ENCODE peak calls at places on chromosome 6, in seven cellular contexts. V, S, Q, N, P, D and J are unnamed samples.

GRCh38 chr6:26363882-26364825 is 844 bp upstream of the BTN3A2 start:
- DNase-seq in V (peak), D (peak), N (no peak), Q (no peak), S (no peak), P (no peak), J (no peak)

GRCh38 chr6:29763491-29764289 is 40.5 kb downstream of the HLA-F start:
- DNase-seq in P (no peak), S (peak), D (peak), N (no peak), Q (no peak), V (no peak), J (no peak)

GRCh38 chr6:90406142-90406794 is 109.6 kb upstream of the BACH2 start:
- DNase-seq in N (no peak), V (no peak), D (peak), S (peak), Q (no peak), P (no peak), J (no peak)

GRCh38 chr6:136742125-136742524 is 50.2 kb downstream of the MAP3K5 start:
- DNase-seq in Q (no peak), P (no peak), S (no peak), N (no peak), V (no peak), D (no peak), J (no peak)

GRCh38 chr6:1316482-1317220 is 4.8 kb downstream of the FOXQ1 start:
- DNase-seq in N (no peak), S (no peak), V (no peak), D (peak), P (no peak), Q (no peak), J (no peak)

GRCh38 chr6:47349931-47350330 is 40.2 kb upstream of the TNFRSF21 start:
- DNase-seq in N (no peak), P (no peak), D (no peak), S (no peak), Q (no peak), V (no peak), J (no peak)

GRCh38 chr6:170265655-170266054 is 25.2 kb downstream of the DLL1 start:
- DNase-seq in V (no peak), S (no peak), P (no peak), D (no peak), Q (peak), N (peak), J (peak)

GRCh38 chr6:7899046-7899888 is 11.3 kb downstream of the TXNDC5 start:
- DNase-seq in D (no peak), V (no peak), P (no peak), N (no peak), Q (no peak), S (no peak), J (peak)

GRCh38 chr6:3324262-3324942 is 65.7 kb downstream of the PSMG4 start:
- DNase-seq in Q (no peak), P (no peak), S (peak), N (no peak), V (no peak), D (peak), J (no peak)

GRCh38 chr6:144066745-144067484 is 28.5 kb downstream of the SF3B5 start:
- DNase-seq in Q (no peak), N (no peak), P (no peak), D (no peak), S (no peak), V (no peak), J (no peak)

GRCh38 chr6:67642582-67642981 is 992.5 kb upstream of the ADGRB3 start:
- DNase-seq in P (no peak), Q (no peak), V (no peak), N (no peak), S (no peak), D (no peak), J (no peak)

GRCh38 chr6:144893737-144894151 is 608.6 kb downstream of the UTRN start:
- DNase-seq in N (no peak), P (no peak), V (no peak), Q (no peak), D (no peak), S (peak), J (no peak)

GRCh38 chr6:12047304-12047703 is 35.2 kb downstream of the HIVEP1 start:
- DNase-seq in S (no peak), V (no peak), D (no peak), Q (no peak), N (no peak), P (no peak), J (no peak)

GRCh38 chr6:34891296-34891695 is 2.2 kb downstream of the ANKS1A start:
- DNase-seq in S (no peak), N (no peak), D (no peak), V (no peak), Q (no peak), P (no peak), J (no peak)

GRCh38 chr6:17923401-17923863 is 64.0 kb downstream of the KIF13A start:
- DNase-seq in D (peak), S (peak), Q (no peak), P (no peak), N (no peak), V (no peak), J (no peak)
- H3K27ac ChIP-seq in D (peak), S (peak), Q (no peak), P (no peak), N (peak), V (no peak), J (no peak)

GRCh38 chr6:44228031-44228430 is 4.6 kb downstream of the SLC29A1 start:
- DNase-seq in D (no peak), Q (no peak), V (no peak), P (no peak), N (no peak), S (no peak), J (no peak)

GRCh38 chr6:44229376-44230033 is 6.1 kb downstream of the SLC29A1 start:
- DNase-seq in P (no peak), N (no peak), V (no peak), D (no peak), S (no peak), Q (no peak), J (no peak)

GRCh38 chr6:44230034-44230675 is 6.8 kb downstream of the SLC29A1 start:
- DNase-seq in N (peak), Q (peak), V (no peak), P (no peak), S (no peak), D (no peak), J (no peak)

GRCh38 chr6:44228433-44228832 is 5.0 kb downstream of the SLC29A1 start:
- DNase-seq in N (no peak), V (no peak), Q (no peak), P (no peak), D (no peak), S (no peak), J (no peak)

DNA sequence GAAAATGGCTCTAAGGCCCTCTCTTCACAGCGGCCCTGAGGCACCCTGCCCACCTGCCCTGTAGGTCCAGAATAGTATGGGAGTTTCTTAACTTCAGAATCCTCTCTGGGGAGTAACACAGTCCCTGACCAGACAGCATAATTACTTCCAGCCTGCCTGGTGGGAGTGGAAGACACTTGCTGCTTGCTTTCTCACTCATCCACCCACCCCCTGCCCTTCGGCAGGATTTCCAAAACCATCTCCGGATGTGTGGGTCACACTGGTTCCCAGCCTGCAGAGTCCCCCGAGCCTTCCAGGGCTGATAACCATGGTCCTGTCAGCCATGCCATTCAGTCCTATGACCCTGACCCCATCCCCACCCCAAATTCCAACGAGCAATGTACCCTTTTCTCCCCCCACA is 5.4 kb downstream of the SLC29A1 start:
- DNase-seq in Q (no peak), D (peak), V (no peak), P (no peak), S (no peak), N (no peak), J (no peak)
- H3K27ac ChIP-seq in Q (no peak), D (no peak), V (no peak), P (no peak), S (no peak), N (no peak), J (no peak)

GRCh38 chr6:169026175-169026574 is 227.5 kb downstream of the THBS2 start:
- DNase-seq in D (no peak), Q (no peak), P (no peak), N (no peak), V (no peak), S (no peak), J (no peak)

GRCh38 chr6:169023161-169023874 is 230.3 kb downstream of the THBS2 start:
- DNase-seq in S (no peak), P (no peak), Q (no peak), D (no peak), N (no peak), V (no peak), J (no peak)

GRCh38 chr6:169020821-169021220 is 232.8 kb downstream of the THBS2 start:
- DNase-seq in V (no peak), Q (no peak), N (no peak), P (no peak), S (no peak), D (no peak), J (no peak)

GRCh38 chr6:169022079-169022478 is 231.6 kb downstream of the THBS2 start:
- DNase-seq in Q (no peak), D (no peak), P (no peak), N (no peak), V (no peak), S (no peak), J (no peak)

DNA sequence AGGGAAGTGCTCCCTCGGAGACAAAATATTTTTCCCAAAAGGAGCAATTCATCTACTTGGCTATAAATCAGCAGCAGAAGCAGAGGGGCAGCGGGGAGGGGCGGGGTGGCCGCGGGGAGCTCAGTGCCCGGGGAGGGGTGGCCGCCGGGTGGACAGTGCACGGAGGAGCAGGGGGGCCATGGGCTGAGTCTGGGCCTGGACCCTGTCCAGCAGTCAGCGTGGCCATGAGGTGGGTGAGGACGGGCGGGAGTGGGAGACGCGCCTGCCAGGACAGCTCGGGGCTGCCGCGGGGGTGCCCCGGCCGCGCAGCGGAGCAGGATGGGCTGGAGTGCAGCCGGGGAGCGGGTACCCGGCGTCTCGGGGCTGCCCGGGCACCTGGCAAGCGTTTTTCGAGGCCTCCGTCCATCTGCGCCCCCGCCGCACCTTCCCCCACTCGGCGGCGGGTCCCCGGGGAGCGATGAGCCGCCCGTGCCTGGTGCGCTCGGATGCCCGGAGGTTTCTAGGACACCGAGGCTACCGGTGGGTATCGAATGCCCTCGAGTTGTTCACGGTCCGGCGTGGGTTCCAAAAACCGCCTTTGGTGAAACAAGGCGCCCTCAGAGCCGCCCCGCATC is 229.5 kb downstream of the THBS2 start:
- DNase-seq in Q (no peak), N (no peak), P (no peak), S (no peak), D (no peak), V (no peak), J (no peak)
- H3K27ac ChIP-seq in Q (no peak), N (no peak), P (no peak), S (no peak), D (no peak), V (no peak), J (no peak)

DNA sequence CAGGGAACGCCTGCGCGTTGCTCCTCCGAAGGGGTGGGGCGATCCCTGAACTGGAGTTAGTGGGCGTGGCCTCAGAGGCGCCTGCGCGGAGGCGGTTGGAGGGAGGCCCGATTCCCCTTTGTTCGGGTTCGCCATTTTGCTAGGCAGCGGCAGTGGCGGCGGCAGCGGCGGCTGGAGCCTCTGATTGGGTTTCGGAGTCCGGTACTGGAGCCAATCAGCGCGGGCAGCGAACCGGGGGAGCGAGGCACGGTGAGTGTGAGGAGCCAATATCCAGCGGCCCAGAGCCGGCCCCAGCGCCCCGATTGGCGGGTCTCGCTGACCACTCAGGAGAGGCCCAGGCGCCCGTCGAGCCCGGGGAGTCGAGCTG is at the start of gene NFYA:
- DNase-seq in N (peak), V (peak), D (no peak), P (no peak), S (peak), Q (peak), J (peak)
- H3K27ac ChIP-seq in N (peak), V (peak), D (peak), P (peak), S (peak), Q (peak), J (peak)

GRCh38 chr6:110331816-110332215 is 26.3 kb downstream of the METTL24 start:
- DNase-seq in D (peak), N (no peak), P (no peak), Q (no peak), S (no peak), V (no peak), J (no peak)

GRCh38 chr6:110329348-110329728 is 28.8 kb downstream of the METTL24 start:
- DNase-seq in S (no peak), D (peak), P (no peak), V (no peak), N (no peak), Q (peak), J (no peak)

GRCh38 chr6:110329729-110330436 is 28.3 kb downstream of the METTL24 start:
- DNase-seq in D (peak), V (no peak), P (no peak), S (peak), N (no peak), Q (no peak), J (no peak)

GRCh38 chr6:110332281-110332680 is 25.9 kb downstream of the METTL24 start:
- DNase-seq in V (no peak), S (no peak), P (no peak), D (no peak), N (no peak), Q (no peak), J (no peak)

GRCh38 chr6:110331383-110331782 is 26.8 kb downstream of the METTL24 start:
- DNase-seq in N (no peak), D (no peak), V (no peak), S (no peak), Q (no peak), P (no peak), J (no peak)
- H3K27ac ChIP-seq in N (no peak), D (no peak), V (no peak), S (no peak), Q (no peak), P (no peak), J (no peak)

GRCh38 chr6:17429381-17430061 is 36.1 kb downstream of the CAP2 start:
- DNase-seq in N (no peak), D (peak), S (peak), V (no peak), P (no peak), Q (no peak), J (no peak)
- H3K27ac ChIP-seq in N (no peak), D (no peak), S (peak), V (no peak), P (no peak), Q (no peak), J (no peak)

DNA sequence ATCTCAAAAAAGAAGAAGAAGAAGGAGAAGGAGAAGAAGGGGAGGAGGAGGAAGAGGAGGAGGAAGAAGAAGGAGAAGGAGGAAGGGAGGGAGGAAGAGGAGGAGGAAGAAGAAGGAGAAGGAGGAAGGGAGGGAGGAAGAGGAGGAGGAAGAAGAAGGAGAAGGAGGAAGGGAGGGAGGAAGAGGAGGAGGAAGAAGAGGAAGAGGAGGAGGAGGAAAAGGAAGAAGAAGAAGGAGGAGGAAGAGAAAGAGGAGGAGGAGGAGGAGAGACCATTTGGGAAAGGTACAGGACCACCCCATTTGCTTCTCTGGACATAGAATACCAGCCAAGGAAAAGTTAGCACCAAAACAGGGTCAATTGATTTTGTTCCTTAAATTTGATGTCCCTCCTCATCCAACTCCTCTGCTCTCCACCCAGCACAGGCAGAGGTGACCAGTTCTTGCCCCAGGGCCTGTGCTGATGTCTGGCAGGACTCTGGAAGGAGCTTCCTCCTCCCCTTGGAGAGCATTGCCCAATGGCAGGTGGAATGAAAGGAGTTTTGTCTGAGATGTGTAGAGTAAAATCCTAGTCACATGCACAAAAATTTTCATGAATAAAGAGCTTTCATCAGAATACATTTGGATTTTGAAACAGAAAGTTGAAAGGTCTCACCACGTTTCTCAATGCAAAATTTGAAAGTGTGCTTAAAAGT is 182.8 kb downstream of the LY86 start:
- DNase-seq in V (no peak), N (no peak), P (no peak), Q (no peak), S (no peak), D (no peak), J (no peak)
- H3K27ac ChIP-seq in V (no peak), N (no peak), P (no peak), Q (no peak), S (no peak), D (no peak), J (no peak)

DNA sequence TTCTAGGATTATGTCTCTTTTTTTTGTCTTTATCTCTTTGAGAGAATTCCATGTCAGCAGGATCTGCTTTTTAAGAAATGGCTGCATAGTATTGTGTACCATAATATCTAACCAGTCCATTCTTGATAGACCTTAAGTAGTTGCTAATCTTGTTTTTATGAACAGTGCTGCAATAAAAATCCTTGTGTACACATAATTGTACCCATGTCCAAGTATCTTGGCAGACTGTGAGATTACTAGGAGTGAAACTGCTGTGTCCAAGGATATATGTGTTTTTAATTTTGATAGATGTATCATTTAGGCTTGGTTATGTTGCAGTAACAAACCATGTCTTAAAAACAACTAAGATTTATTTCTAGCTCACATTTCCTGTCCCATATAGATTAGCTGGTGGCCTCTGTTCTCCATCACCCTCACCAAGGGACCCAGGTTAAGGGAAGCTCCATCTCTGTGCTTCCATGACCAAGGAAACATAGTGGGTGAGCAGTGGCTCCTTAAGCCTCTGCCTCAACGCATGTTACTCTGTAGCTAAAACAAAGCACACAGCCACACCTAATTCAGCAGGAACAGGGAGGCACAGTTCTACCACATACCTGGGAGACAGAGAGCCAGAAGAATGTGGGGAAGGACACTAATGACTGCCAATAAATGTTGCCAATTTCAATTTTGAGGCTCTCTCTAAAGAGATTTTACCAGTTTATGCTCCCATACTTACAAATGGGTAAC is 12.1 kb upstream of the SUMO4 start:
- DNase-seq in V (no peak), S (no peak), Q (no peak), P (no peak), D (no peak), N (no peak), J (no peak)
- H3K27ac ChIP-seq in V (no peak), S (no peak), Q (no peak), P (no peak), D (no peak), N (no peak), J (no peak)

DNA sequence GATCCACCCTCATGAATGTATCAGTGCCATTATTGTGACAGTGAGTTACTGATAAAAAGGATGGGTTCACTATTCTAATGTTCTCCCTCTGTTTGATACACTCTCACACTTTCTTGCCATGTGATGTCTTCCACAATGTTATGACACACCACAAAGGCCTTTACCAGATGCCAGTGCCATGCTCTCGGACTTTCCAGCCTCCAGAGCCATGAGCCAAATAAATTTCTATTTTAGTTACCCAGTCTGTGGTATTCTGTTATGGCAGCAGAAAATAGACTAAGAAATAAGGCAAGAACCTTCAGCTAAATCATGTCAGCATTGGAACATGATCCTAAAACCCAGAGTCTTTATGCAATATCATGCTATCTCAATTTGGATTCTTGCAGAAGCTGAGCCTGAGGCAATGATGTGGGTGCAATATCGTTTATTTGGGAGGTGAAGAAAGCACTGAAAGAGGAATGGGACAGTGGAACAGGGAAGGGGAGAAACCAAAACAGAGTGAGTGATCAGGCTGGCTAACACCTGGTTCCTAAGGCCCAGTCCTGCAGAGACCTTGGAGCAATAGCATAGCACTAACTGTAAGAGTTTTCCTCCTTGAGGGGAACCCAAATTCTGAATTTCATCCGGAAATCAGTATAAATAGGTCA is 130.4 kb upstream of the LRFN2 start:
- DNase-seq in S (no peak), Q (no peak), V (no peak), N (no peak), D (no peak), P (no peak), J (no peak)
- H3K27ac ChIP-seq in S (no peak), Q (no peak), V (no peak), N (no peak), D (no peak), P (no peak), J (no peak)